ENCODE peak calls at places on chromosome 7, in six cellular contexts. One of them, this sample, is unnamed.

GRCh38 chr7:133572087-133572486 is 319.2 kb downstream of the EXOC4 start:
- DNase-seq in fibroblast of the aortic adventitia: no peak
- DNase-seq in suprapubic skin: no peak
- DNase-seq in choroid plexus epithelial cell: peak
- DNase-seq in kidney epithelial cell: no peak
- DNase-seq in spleen: no peak
- DNase-seq in this sample: no peak

GRCh38 chr7:2965745-2966270 is 77.9 kb downstream of the CARD11 start:
- DNase-seq in fibroblast of the aortic adventitia: no peak
- DNase-seq in suprapubic skin: no peak
- DNase-seq in choroid plexus epithelial cell: no peak
- DNase-seq in kidney epithelial cell: no peak
- DNase-seq in spleen: no peak
- DNase-seq in this sample: no peak

GRCh38 chr7:514651-515598 is 4.7 kb downstream of the PDGFA start:
- DNase-seq in fibroblast of the aortic adventitia: no peak
- DNase-seq in suprapubic skin: no peak
- DNase-seq in choroid plexus epithelial cell: peak
- DNase-seq in kidney epithelial cell: no peak
- DNase-seq in spleen: no peak
- DNase-seq in this sample: no peak

GRCh38 chr7:120979765-120980499 is 8.6 kb upstream of the CPED1 start:
- DNase-seq in fibroblast of the aortic adventitia: peak
- DNase-seq in suprapubic skin: no peak
- DNase-seq in choroid plexus epithelial cell: no peak
- DNase-seq in kidney epithelial cell: no peak
- DNase-seq in spleen: no peak
- DNase-seq in this sample: no peak

GRCh38 chr7:41538810-41539724 is 163.8 kb downstream of the INHBA start:
- DNase-seq in fibroblast of the aortic adventitia: peak
- DNase-seq in suprapubic skin: no peak
- DNase-seq in choroid plexus epithelial cell: peak
- DNase-seq in kidney epithelial cell: no peak
- DNase-seq in spleen: no peak
- DNase-seq in this sample: no peak

GRCh38 chr7:6166443-6166871 is 106.0 kb downstream of the CYTH3 start:
- DNase-seq in fibroblast of the aortic adventitia: no peak
- DNase-seq in suprapubic skin: no peak
- DNase-seq in choroid plexus epithelial cell: no peak
- DNase-seq in kidney epithelial cell: no peak
- DNase-seq in spleen: no peak
- DNase-seq in this sample: no peak

GRCh38 chr7:43220250-43220649 is 107.8 kb downstream of the HECW1 start:
- DNase-seq in fibroblast of the aortic adventitia: peak
- DNase-seq in suprapubic skin: no peak
- DNase-seq in choroid plexus epithelial cell: peak
- DNase-seq in kidney epithelial cell: peak
- DNase-seq in spleen: no peak
- DNase-seq in this sample: no peak

GRCh38 chr7:64307254-64308018 is 6.3 kb upstream of the ZNF736 start:
- DNase-seq in fibroblast of the aortic adventitia: peak
- DNase-seq in suprapubic skin: peak
- DNase-seq in choroid plexus epithelial cell: peak
- DNase-seq in kidney epithelial cell: peak
- DNase-seq in spleen: peak
- DNase-seq in this sample: peak

GRCh38 chr7:76356823-76357222 is 2.0 kb downstream of the YWHAG start:
- DNase-seq in fibroblast of the aortic adventitia: peak
- DNase-seq in suprapubic skin: no peak
- DNase-seq in choroid plexus epithelial cell: peak
- DNase-seq in kidney epithelial cell: no peak
- DNase-seq in spleen: no peak
- DNase-seq in this sample: peak

GRCh38 chr7:80386686-80387085 is 125.2 kb downstream of the GNAT3 start:
- DNase-seq in fibroblast of the aortic adventitia: no peak
- DNase-seq in suprapubic skin: no peak
- DNase-seq in choroid plexus epithelial cell: peak
- DNase-seq in kidney epithelial cell: no peak
- DNase-seq in spleen: no peak
- DNase-seq in this sample: no peak

GRCh38 chr7:38656976-38657375 is 25.8 kb upstream of the AMPH start:
- DNase-seq in fibroblast of the aortic adventitia: no peak
- DNase-seq in suprapubic skin: no peak
- DNase-seq in choroid plexus epithelial cell: peak
- DNase-seq in kidney epithelial cell: no peak
- DNase-seq in spleen: no peak
- DNase-seq in this sample: no peak

GRCh38 chr7:1919539-1920265 is 249.6 kb downstream of the ELFN1 start:
- DNase-seq in fibroblast of the aortic adventitia: no peak
- DNase-seq in suprapubic skin: no peak
- DNase-seq in choroid plexus epithelial cell: no peak
- DNase-seq in kidney epithelial cell: no peak
- DNase-seq in spleen: peak
- DNase-seq in this sample: no peak

GRCh38 chr7:129438839-129439640 is 4.8 kb downstream of the STRIP2 start:
- DNase-seq in fibroblast of the aortic adventitia: peak
- DNase-seq in suprapubic skin: no peak
- DNase-seq in choroid plexus epithelial cell: peak
- DNase-seq in kidney epithelial cell: peak
- DNase-seq in spleen: no peak
- DNase-seq in this sample: no peak

GRCh38 chr7:24982917-24983316 is 2.9 kb upstream of the OSBPL3 start:
- DNase-seq in fibroblast of the aortic adventitia: no peak
- DNase-seq in suprapubic skin: no peak
- DNase-seq in choroid plexus epithelial cell: no peak
- DNase-seq in kidney epithelial cell: no peak
- DNase-seq in spleen: no peak
- DNase-seq in this sample: no peak

GRCh38 chr7:107318523-107319160 is 149.8 kb downstream of the HBP1 start:
- DNase-seq in fibroblast of the aortic adventitia: peak
- DNase-seq in suprapubic skin: no peak
- DNase-seq in choroid plexus epithelial cell: peak
- DNase-seq in kidney epithelial cell: no peak
- DNase-seq in spleen: no peak
- DNase-seq in this sample: no peak

GRCh38 chr7:43700646-43701501 is 28.4 kb downstream of the COA1 start:
- DNase-seq in fibroblast of the aortic adventitia: no peak
- DNase-seq in suprapubic skin: no peak
- DNase-seq in choroid plexus epithelial cell: no peak
- DNase-seq in kidney epithelial cell: no peak
- DNase-seq in spleen: no peak
- DNase-seq in this sample: peak

GRCh38 chr7:44618754-44619153 is 12.3 kb downstream of the OGDH start:
- DNase-seq in fibroblast of the aortic adventitia: no peak
- DNase-seq in suprapubic skin: no peak
- DNase-seq in choroid plexus epithelial cell: no peak
- DNase-seq in kidney epithelial cell: peak
- DNase-seq in spleen: no peak
- DNase-seq in this sample: peak

GRCh38 chr7:131459256-131459655 is 97.2 kb downstream of the PODXL start:
- DNase-seq in fibroblast of the aortic adventitia: no peak
- DNase-seq in suprapubic skin: no peak
- DNase-seq in choroid plexus epithelial cell: peak
- DNase-seq in kidney epithelial cell: no peak
- DNase-seq in spleen: no peak
- DNase-seq in this sample: no peak

GRCh38 chr7:128744366-128744905 is 5.3 kb downstream of the CALU start:
- DNase-seq in fibroblast of the aortic adventitia: no peak
- DNase-seq in suprapubic skin: no peak
- DNase-seq in choroid plexus epithelial cell: no peak
- DNase-seq in kidney epithelial cell: no peak
- DNase-seq in spleen: no peak
- DNase-seq in this sample: no peak

GRCh38 chr7:79719216-79719615 is 265.7 kb upstream of the MAGI2 start:
- DNase-seq in fibroblast of the aortic adventitia: no peak
- DNase-seq in suprapubic skin: no peak
- DNase-seq in choroid plexus epithelial cell: no peak
- DNase-seq in kidney epithelial cell: no peak
- DNase-seq in spleen: peak
- DNase-seq in this sample: no peak

GRCh38 chr7:151035902-151036301 is 7.7 kb downstream of the ABCB8 start:
- DNase-seq in fibroblast of the aortic adventitia: no peak
- DNase-seq in suprapubic skin: no peak
- DNase-seq in choroid plexus epithelial cell: no peak
- DNase-seq in kidney epithelial cell: no peak
- DNase-seq in spleen: no peak
- DNase-seq in this sample: no peak

GRCh38 chr7:87482115-87482514 is 6.6 kb upstream of the ABCB4 start:
- DNase-seq in fibroblast of the aortic adventitia: no peak
- DNase-seq in suprapubic skin: no peak
- DNase-seq in choroid plexus epithelial cell: no peak
- DNase-seq in kidney epithelial cell: no peak
- DNase-seq in spleen: no peak
- DNase-seq in this sample: no peak

GRCh38 chr7:124784879-124785818 is 19.6 kb upstream of the GPR37 start:
- DNase-seq in fibroblast of the aortic adventitia: peak
- DNase-seq in suprapubic skin: no peak
- DNase-seq in choroid plexus epithelial cell: peak
- DNase-seq in kidney epithelial cell: no peak
- DNase-seq in spleen: no peak
- DNase-seq in this sample: no peak

GRCh38 chr7:19016140-19016539 is 101.3 kb downstream of the TWIST1 start:
- DNase-seq in fibroblast of the aortic adventitia: peak
- DNase-seq in suprapubic skin: no peak
- DNase-seq in choroid plexus epithelial cell: peak
- DNase-seq in kidney epithelial cell: no peak
- DNase-seq in spleen: no peak
- DNase-seq in this sample: no peak

GRCh38 chr7:141950796-141951195 is 4.0 kb upstream of the CLEC5A start:
- DNase-seq in fibroblast of the aortic adventitia: no peak
- DNase-seq in suprapubic skin: no peak
- DNase-seq in choroid plexus epithelial cell: no peak
- DNase-seq in kidney epithelial cell: no peak
- DNase-seq in spleen: no peak
- DNase-seq in this sample: no peak

GRCh38 chr7:100600222-100601038 is 1.7 kb upstream of the PCOLCE start:
- DNase-seq in fibroblast of the aortic adventitia: no peak
- DNase-seq in suprapubic skin: no peak
- DNase-seq in choroid plexus epithelial cell: no peak
- DNase-seq in kidney epithelial cell: no peak
- DNase-seq in spleen: no peak
- DNase-seq in this sample: no peak

GRCh38 chr7:69504733-69505132 is 93.5 kb upstream of the AUTS2 start:
- DNase-seq in fibroblast of the aortic adventitia: no peak
- DNase-seq in suprapubic skin: no peak
- DNase-seq in choroid plexus epithelial cell: no peak
- DNase-seq in kidney epithelial cell: no peak
- DNase-seq in spleen: no peak
- DNase-seq in this sample: no peak

DNA sequence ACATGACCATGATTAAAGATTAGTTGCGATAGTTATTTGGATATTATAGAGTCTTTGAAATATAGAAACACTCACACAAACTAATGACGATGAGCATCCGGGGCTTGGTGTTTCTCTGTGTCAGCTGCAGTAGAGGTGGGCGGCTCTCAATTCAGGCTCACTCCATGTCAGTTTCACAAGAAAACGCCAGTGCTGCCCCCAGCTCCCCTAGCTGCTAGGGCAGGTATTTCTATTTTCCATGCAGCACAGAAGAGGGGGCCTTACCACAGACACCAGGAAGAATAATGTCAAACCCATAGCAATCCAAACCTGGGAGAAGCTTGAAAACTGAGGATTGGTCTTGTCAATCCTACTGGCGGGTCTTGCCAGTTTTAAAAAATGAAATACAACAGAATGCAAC is 197.1 kb downstream of the PHTF2 start:
- DNase-seq in fibroblast of the aortic adventitia: no peak
- DNase-seq in suprapubic skin: no peak
- DNase-seq in choroid plexus epithelial cell: peak
- DNase-seq in kidney epithelial cell: no peak
- DNase-seq in spleen: no peak
- DNase-seq in this sample: no peak
- TF ChIP-seq CTCF in fibroblast of the aortic adventitia: peak
- TF ChIP-seq CTCF in suprapubic skin: no peak
- TF ChIP-seq CTCF in choroid plexus epithelial cell: peak
- TF ChIP-seq CTCF in kidney epithelial cell: peak
- TF ChIP-seq CTCF in spleen: no peak
- TF ChIP-seq CTCF in this sample: no peak

GRCh38 chr7:125966278-125967048 is 1036.8 kb upstream of the POT1 start:
- DNase-seq in fibroblast of the aortic adventitia: no peak
- DNase-seq in suprapubic skin: no peak
- DNase-seq in choroid plexus epithelial cell: no peak
- DNase-seq in kidney epithelial cell: no peak
- DNase-seq in spleen: no peak
- DNase-seq in this sample: no peak
- H3K4me3 ChIP-seq in fibroblast of the aortic adventitia: no peak
- H3K4me3 ChIP-seq in suprapubic skin: no peak
- H3K4me3 ChIP-seq in choroid plexus epithelial cell: no peak
- H3K4me3 ChIP-seq in kidney epithelial cell: no peak
- H3K4me3 ChIP-seq in spleen: no peak
- H3K4me3 ChIP-seq in this sample: no peak

GRCh38 chr7:21508538-21508937 is 34.3 kb upstream of the DNAH11 start:
- DNase-seq in fibroblast of the aortic adventitia: no peak
- DNase-seq in suprapubic skin: no peak
- DNase-seq in choroid plexus epithelial cell: no peak
- DNase-seq in kidney epithelial cell: no peak
- DNase-seq in spleen: no peak
- DNase-seq in this sample: no peak

GRCh38 chr7:21504021-21504420 is 38.8 kb upstream of the DNAH11 start:
- DNase-seq in fibroblast of the aortic adventitia: no peak
- DNase-seq in suprapubic skin: no peak
- DNase-seq in choroid plexus epithelial cell: no peak
- DNase-seq in kidney epithelial cell: no peak
- DNase-seq in spleen: no peak
- DNase-seq in this sample: peak

DNA sequence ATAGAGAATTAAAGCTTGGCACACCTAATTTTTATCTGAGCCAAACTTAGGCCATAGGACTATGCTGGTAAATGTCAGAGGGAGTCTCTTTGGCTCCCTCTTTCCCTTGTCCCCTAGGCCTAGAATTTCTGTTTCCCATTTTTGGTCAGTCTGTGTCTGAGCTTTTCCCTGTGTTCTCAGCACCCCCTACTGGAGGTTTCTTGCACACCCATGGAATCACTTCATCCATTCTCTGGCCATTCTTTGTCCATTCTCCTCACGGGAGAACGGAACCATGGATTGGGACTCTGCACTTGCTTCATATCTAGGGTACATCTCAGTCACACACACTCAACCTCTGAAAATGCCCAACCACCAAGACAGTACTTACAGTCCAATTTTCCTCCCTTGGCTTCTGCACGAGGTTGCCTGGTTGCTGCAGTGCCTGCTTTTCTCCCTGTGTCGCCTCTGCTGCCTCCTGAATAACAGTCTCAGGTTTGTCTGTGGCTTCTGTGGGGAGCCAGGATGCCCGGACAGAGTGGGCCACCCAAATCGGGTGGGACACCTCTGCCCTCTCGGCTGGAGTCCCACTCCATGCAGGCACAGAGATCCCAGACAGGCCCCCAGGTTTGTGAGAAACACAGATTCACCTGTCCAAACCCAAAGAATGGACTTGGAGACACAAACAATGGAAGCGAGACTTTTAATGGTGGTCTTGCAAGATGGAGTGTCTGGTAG is 35.1 kb upstream of the DNAH11 start:
- DNase-seq in fibroblast of the aortic adventitia: peak
- DNase-seq in suprapubic skin: no peak
- DNase-seq in choroid plexus epithelial cell: peak
- DNase-seq in kidney epithelial cell: no peak
- DNase-seq in spleen: no peak
- DNase-seq in this sample: no peak
- TF ChIP-seq CTCF in fibroblast of the aortic adventitia: peak
- TF ChIP-seq CTCF in suprapubic skin: no peak
- TF ChIP-seq CTCF in choroid plexus epithelial cell: peak
- TF ChIP-seq CTCF in kidney epithelial cell: peak
- TF ChIP-seq CTCF in spleen: peak
- TF ChIP-seq CTCF in this sample: peak

GRCh38 chr7:143239822-143240221 is 18.0 kb downstream of the TAS2R40 start:
- DNase-seq in fibroblast of the aortic adventitia: peak
- DNase-seq in suprapubic skin: no peak
- DNase-seq in choroid plexus epithelial cell: peak
- DNase-seq in kidney epithelial cell: no peak
- DNase-seq in spleen: no peak
- DNase-seq in this sample: no peak
- H3K4me3 ChIP-seq in fibroblast of the aortic adventitia: no peak
- H3K4me3 ChIP-seq in suprapubic skin: no peak
- H3K4me3 ChIP-seq in choroid plexus epithelial cell: peak
- H3K4me3 ChIP-seq in kidney epithelial cell: no peak
- H3K4me3 ChIP-seq in spleen: no peak
- H3K4me3 ChIP-seq in this sample: no peak

This sample was measured in LNCaP clone FGC.